ENCODE peak calls at places on chromosomes 6 and 20, in four cellular contexts. One of them, this sample, is unnamed.

GRCh38 chr6:152099816-152100618 is 292.5 kb downstream of the ESR1 start:
- DNase-seq in H1: no peak
- DNase-seq in HepG2: no peak
- DNase-seq in K562: no peak
- DNase-seq in this sample: no peak

GRCh38 chr6:35096129-35096852 is 44.8 kb downstream of the TCP11 start:
- DNase-seq in H1: no peak
- DNase-seq in HepG2: peak; percentile 26
- DNase-seq in K562: no peak
- DNase-seq in this sample: no peak

GRCh38 chr20:44412402-44413144 is 57.1 kb downstream of the HNF4A start:
- DNase-seq in H1: no peak
- DNase-seq in HepG2: no peak
- DNase-seq in K562: no peak
- DNase-seq in this sample: no peak

GRCh38 chr6:94813806-94814205 is 763.5 kb upstream of the MANEA start:
- DNase-seq in H1: no peak
- DNase-seq in HepG2: no peak
- DNase-seq in K562: no peak
- DNase-seq in this sample: no peak

GRCh38 chr20:3728354-3728753 is 4.1 kb upstream of the HSPA12B start:
- DNase-seq in H1: no peak
- DNase-seq in HepG2: no peak
- DNase-seq in K562: no peak
- DNase-seq in this sample: no peak

GRCh38 chr20:34452281-34452982 is 63.8 kb upstream of the DYNLRB1 start:
- DNase-seq in H1: no peak
- DNase-seq in HepG2: no peak
- DNase-seq in K562: no peak
- DNase-seq in this sample: no peak

GRCh38 chr6:136425793-136426192 is 124.4 kb downstream of the MAP7 start:
- DNase-seq in H1: no peak
- DNase-seq in HepG2: no peak
- DNase-seq in K562: peak; percentile 21
- DNase-seq in this sample: no peak

GRCh38 chr20:5835870-5836269 is 85.7 kb downstream of the SHLD1 start:
- DNase-seq in H1: no peak
- DNase-seq in HepG2: no peak
- DNase-seq in K562: no peak
- DNase-seq in this sample: no peak

GRCh38 chr6:123316733-123317323 is 319.9 kb downstream of the TRDN start:
- DNase-seq in H1: no peak
- DNase-seq in HepG2: peak; percentile 9
- DNase-seq in K562: peak; percentile 22
- DNase-seq in this sample: no peak

GRCh38 chr6:104689551-104690205 is 170.0 kb downstream of the HACE1 start:
- DNase-seq in H1: no peak
- DNase-seq in HepG2: no peak
- DNase-seq in K562: no peak
- DNase-seq in this sample: no peak

GRCh38 chr6:7088076-7088742 is 19.6 kb upstream of the RREB1 start:
- DNase-seq in H1: no peak
- DNase-seq in HepG2: no peak
- DNase-seq in K562: no peak
- DNase-seq in this sample: no peak

GRCh38 chr6:81480139-81480538 is 272.3 kb downstream of the TENT5A start:
- DNase-seq in H1: no peak
- DNase-seq in HepG2: no peak
- DNase-seq in K562: no peak
- DNase-seq in this sample: no peak

GRCh38 chr20:41183391-41183790 is 46.0 kb downstream of the PLCG1 start:
- DNase-seq in H1: no peak
- DNase-seq in HepG2: no peak
- DNase-seq in K562: no peak
- DNase-seq in this sample: no peak

GRCh38 chr20:14921546-14921945 is 584.1 kb upstream of the FLRT3 start:
- DNase-seq in H1: no peak
- DNase-seq in HepG2: no peak
- DNase-seq in K562: no peak
- DNase-seq in this sample: no peak

GRCh38 chr20:14918281-14918680 is 580.9 kb upstream of the FLRT3 start:
- DNase-seq in H1: no peak
- DNase-seq in HepG2: no peak
- DNase-seq in K562: no peak
- DNase-seq in this sample: no peak

GRCh38 chr20:14918981-14919380 is 581.6 kb upstream of the FLRT3 start:
- DNase-seq in H1: no peak
- DNase-seq in HepG2: no peak
- DNase-seq in K562: no peak
- DNase-seq in this sample: no peak

GRCh38 chr20:14922503-14923267 is 585.3 kb upstream of the FLRT3 start:
- DNase-seq in H1: no peak
- DNase-seq in HepG2: no peak
- DNase-seq in K562: no peak
- DNase-seq in this sample: no peak

GRCh38 chr20:14919473-14920157 is 582.2 kb upstream of the FLRT3 start:
- DNase-seq in H1: peak; percentile 49
- DNase-seq in HepG2: no peak
- DNase-seq in K562: no peak
- DNase-seq in this sample: no peak
- TF ChIP-seq JUND in H1: no peak
- TF ChIP-seq JUND in HepG2: no peak
- TF ChIP-seq JUND in K562: no peak
- TF ChIP-seq JUND in this sample: no peak

GRCh38 chr6:43948527-43949450 is 178.5 kb downstream of the MRPL14 start:
- DNase-seq in H1: no peak
- DNase-seq in HepG2: no peak
- DNase-seq in K562: no peak
- DNase-seq in this sample: no peak
- TF ChIP-seq SRF in H1: no peak
- TF ChIP-seq SRF in HepG2: no peak
- TF ChIP-seq SRF in K562: no peak
- TF ChIP-seq SRF in this sample: no peak

GRCh38 chr6:113623124-113623523 is 234.0 kb upstream of the MARCKS start:
- DNase-seq in H1: no peak
- DNase-seq in HepG2: no peak
- DNase-seq in K562: no peak
- DNase-seq in this sample: no peak
- TF ChIP-seq USF2 in H1: no peak
- TF ChIP-seq USF2 in HepG2: no peak
- TF ChIP-seq USF2 in K562: no peak
- TF ChIP-seq USF2 in this sample: no peak

GRCh38 chr6:63760199-63760598 is 124.6 kb downstream of the PHF3 start:
- DNase-seq in H1: no peak
- DNase-seq in HepG2: no peak
- DNase-seq in K562: no peak
- DNase-seq in this sample: no peak

GRCh38 chr6:63765828-63766227 is 130.2 kb downstream of the PHF3 start:
- DNase-seq in H1: no peak
- DNase-seq in HepG2: no peak
- DNase-seq in K562: no peak
- DNase-seq in this sample: no peak

GRCh38 chr6:63759605-63760004 is 124.0 kb downstream of the PHF3 start:
- DNase-seq in H1: no peak
- DNase-seq in HepG2: no peak
- DNase-seq in K562: no peak
- DNase-seq in this sample: no peak

GRCh38 chr6:63764318-63764916 is 128.8 kb downstream of the PHF3 start:
- DNase-seq in H1: no peak
- DNase-seq in HepG2: peak; percentile 65
- DNase-seq in K562: peak; percentile 17
- DNase-seq in this sample: peak; percentile 5
- TF ChIP-seq JUND in H1: no peak
- TF ChIP-seq JUND in HepG2: no peak
- TF ChIP-seq JUND in K562: no peak
- TF ChIP-seq JUND in this sample: no peak

GRCh38 chr6:22570185-22570551 is 802 bp downstream of the HDGFL1 start:
- DNase-seq in H1: no peak
- DNase-seq in HepG2: no peak
- DNase-seq in K562: no peak
- DNase-seq in this sample: no peak

GRCh38 chr6:22569281-22570184 is at the start of gene HDGFL1:
- DNase-seq in H1: no peak
- DNase-seq in HepG2: no peak
- DNase-seq in K562: no peak
- DNase-seq in this sample: no peak

DNA sequence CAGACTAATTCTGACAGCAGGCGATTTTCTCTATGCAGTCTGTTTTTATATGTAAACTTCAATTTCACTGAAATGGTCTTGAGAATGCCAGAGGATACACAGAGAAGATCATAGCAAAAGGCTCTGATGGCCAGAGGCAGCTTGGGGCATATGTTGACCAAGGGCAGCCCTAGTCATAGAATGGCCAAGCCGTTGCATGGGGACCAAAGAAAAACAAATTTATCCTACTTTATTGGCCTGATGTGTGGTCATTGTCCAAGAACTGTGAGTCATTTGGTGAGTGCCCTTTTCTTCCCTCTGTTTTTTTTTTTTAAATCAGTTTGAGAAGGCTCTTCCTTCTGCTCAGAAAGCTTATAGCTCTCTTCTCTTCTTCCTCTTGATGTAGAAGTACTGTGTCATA is 5.8 kb downstream of the HDGFL1 start:
- DNase-seq in H1: no peak
- DNase-seq in HepG2: no peak
- DNase-seq in K562: no peak
- DNase-seq in this sample: no peak
- TF ChIP-seq SRF in H1: no peak
- TF ChIP-seq SRF in HepG2: no peak
- TF ChIP-seq SRF in K562: no peak
- TF ChIP-seq SRF in this sample: no peak

This sample was measured in GM12878.